ENCODE peak calls at places on chromosomes 6 and 20, in five cellular contexts. U is NCI-H1694, T is brain microvascular endothelial cell, Z is GM12878, B is GM23338. F is an unnamed sample.
A peak's percentile ranks its signal among the peaks of the same experiment; 100 is the strongest.

GRCh38 chr6:169439710-169440109 is 186.1 kb upstream of the THBS2 start:
- DNase-seq in T (no peak), U (no peak), B (no peak), Z (no peak), F (no peak)

GRCh38 chr20:58715709-58716475 is 23.3 kb downstream of the NPEPL1 start:
- DNase-seq in U (no peak), T (no peak), Z (no peak), B (no peak), F (no peak)

GRCh38 chr20:23925789-23926525 is 46.4 kb upstream of the CST5 start:
- DNase-seq in B (no peak), T (no peak), Z (no peak), U (no peak), F (no peak)

GRCh38 chr6:46175446-46175845 is 4.7 kb upstream of the ENPP5 start:
- DNase-seq in U (no peak), B (no peak), Z (peak; percentile 57), T (no peak), F (no peak)

GRCh38 chr6:167044696-167045095 is 45.5 kb downstream of the CEP43 start:
- DNase-seq in T (peak; percentile 7), Z (no peak), B (peak; percentile 48), U (no peak), F (no peak)

GRCh38 chr6:492178-492577 is 100.6 kb downstream of the IRF4 start:
- DNase-seq in T (no peak), Z (no peak), B (no peak), U (no peak), F (no peak)

GRCh38 chr6:45185403-45186251 is 142.5 kb upstream of the RUNX2 start:
- DNase-seq in U (no peak), B (no peak), T (no peak), Z (no peak), F (no peak)

GRCh38 chr6:137240168-137240567 is 21.0 kb upstream of the IFNGR1 start:
- DNase-seq in T (peak; percentile 65), U (no peak), Z (no peak), B (no peak), F (no peak)

GRCh38 chr20:62694106-62694505 is 14.5 kb upstream of the NTSR1 start:
- DNase-seq in B (no peak), U (no peak), Z (no peak), T (no peak), F (no peak)

GRCh38 chr20:63052571-63053429 is 46.0 kb upstream of the BHLHE23 start:
- DNase-seq in Z (no peak), U (no peak), T (no peak), B (no peak), F (no peak)

GRCh38 chr6:87697581-87698552 is 4.2 kb downstream of the AKIRIN2 start:
- DNase-seq in B (no peak), Z (no peak), U (peak; percentile 53), T (peak; percentile 67), F (no peak)

GRCh38 chr6:139422105-139423036 is 47.9 kb upstream of the CITED2 start:
- DNase-seq in Z (no peak), U (no peak), B (no peak), T (no peak), F (peak; percentile 5)

GRCh38 chr6:27630727-27631613 is 158.1 kb upstream of the ZNF184 start:
- DNase-seq in T (peak; percentile 82), U (no peak), Z (peak; percentile 49), B (peak; percentile 92), F (no peak)

GRCh38 chr6:13250703-13251102 is 77.6 kb downstream of the TBC1D7 start:
- DNase-seq in B (no peak), Z (no peak), T (no peak), U (no peak), F (no peak)

GRCh38 chr20:41163821-41164220 is 26.5 kb downstream of the PLCG1 start:
- DNase-seq in B (no peak), Z (no peak), T (no peak), U (no peak), F (no peak)

GRCh38 chr20:10502098-10502526 is 67.0 kb downstream of the SLX4IP start:
- DNase-seq in B (no peak), U (no peak), T (no peak), Z (no peak), F (no peak)

GRCh38 chr6:77987035-77987384 is 334.2 kb downstream of the MEI4 start:
- DNase-seq in T (no peak), U (no peak), Z (no peak), B (no peak), F (no peak)

GRCh38 chr20:63697868-63698545 is 1.6 kb downstream of the TNFRSF6B start:
- DNase-seq in Z (no peak), T (no peak), B (peak; percentile 46), U (no peak), F (no peak)

GRCh38 chr20:2379511-2380229 is 1.0 kb upstream of the TGM6 start:
- DNase-seq in Z (no peak), U (no peak), T (no peak), B (peak; percentile 67), F (no peak)

GRCh38 chr6:111297776-111298175 is 185.2 kb downstream of the REV3L start:
- DNase-seq in T (no peak), B (no peak), U (no peak), Z (no peak), F (no peak)

GRCh38 chr20:35005463-35005961 is 49.8 kb downstream of the MYH7B start:
- DNase-seq in B (no peak), Z (no peak), T (no peak), U (no peak), F (no peak)

GRCh38 chr6:26240157-26240980 is 124.6 kb upstream of the BTN3A2 start:
- DNase-seq in Z (peak; percentile 89), U (no peak), T (peak; percentile 70), B (peak; percentile 94), F (peak; percentile 73)